ENCODE peak calls at places on chromosome 9, in six cellular contexts. One of them, this sample, is unnamed.

GRCh38 chr9:107587175-107587963 is 97.8 kb upstream of the KLF4 start:
- DNase-seq in A549: no peak
- DNase-seq in epithelial cell of esophagus: no peak
- DNase-seq in mucosa of descending colon: peak
- DNase-seq in left ventricle myocardium inferior: peak
- DNase-seq in uterus: peak
- DNase-seq in this sample: no peak

GRCh38 chr9:1729631-1730030 is 285.5 kb upstream of the SMARCA2 start:
- DNase-seq in uterus: no peak
- DNase-seq in left ventricle myocardium inferior: no peak
- DNase-seq in A549: no peak
- DNase-seq in epithelial cell of esophagus: no peak
- DNase-seq in mucosa of descending colon: no peak
- DNase-seq in this sample: no peak

GRCh38 chr9:99312736-99313135 is 90.7 kb downstream of the SEC61B start:
- DNase-seq in A549: no peak
- DNase-seq in left ventricle myocardium inferior: no peak
- DNase-seq in uterus: no peak
- DNase-seq in mucosa of descending colon: no peak
- DNase-seq in epithelial cell of esophagus: peak
- DNase-seq in this sample: no peak

GRCh38 chr9:129250786-129251185 is 72.7 kb upstream of the IER5L start:
- DNase-seq in A549: no peak
- DNase-seq in mucosa of descending colon: no peak
- DNase-seq in epithelial cell of esophagus: peak
- DNase-seq in left ventricle myocardium inferior: no peak
- DNase-seq in uterus: no peak
- DNase-seq in this sample: no peak

GRCh38 chr9:131649646-131650045 is 90.2 kb downstream of the RAPGEF1 start:
- DNase-seq in mucosa of descending colon: no peak
- DNase-seq in A549: no peak
- DNase-seq in left ventricle myocardium inferior: no peak
- DNase-seq in epithelial cell of esophagus: no peak
- DNase-seq in uterus: no peak
- DNase-seq in this sample: no peak

GRCh38 chr9:96719538-96720315 is 58.2 kb downstream of the ZNF510 start:
- DNase-seq in epithelial cell of esophagus: peak
- DNase-seq in A549: no peak
- DNase-seq in left ventricle myocardium inferior: no peak
- DNase-seq in uterus: no peak
- DNase-seq in mucosa of descending colon: peak
- DNase-seq in this sample: no peak

GRCh38 chr9:137515338-137515724 is 34.9 kb downstream of the PNPLA7 start:
- DNase-seq in epithelial cell of esophagus: no peak
- DNase-seq in uterus: no peak
- DNase-seq in left ventricle myocardium inferior: no peak
- DNase-seq in A549: no peak
- DNase-seq in mucosa of descending colon: no peak
- DNase-seq in this sample: no peak

GRCh38 chr9:110623462-110624025 is 44.0 kb upstream of the SVEP1 start:
- DNase-seq in uterus: peak
- DNase-seq in left ventricle myocardium inferior: no peak
- DNase-seq in mucosa of descending colon: no peak
- DNase-seq in A549: peak
- DNase-seq in epithelial cell of esophagus: peak
- DNase-seq in this sample: no peak

GRCh38 chr9:122444366-122444765 is 33.4 kb downstream of the OR1J1 start:
- DNase-seq in left ventricle myocardium inferior: no peak
- DNase-seq in epithelial cell of esophagus: no peak
- DNase-seq in A549: no peak
- DNase-seq in mucosa of descending colon: no peak
- DNase-seq in uterus: no peak
- DNase-seq in this sample: no peak

GRCh38 chr9:137725598-137725997 is 106.8 kb downstream of the EHMT1 start:
- DNase-seq in mucosa of descending colon: no peak
- DNase-seq in A549: no peak
- DNase-seq in epithelial cell of esophagus: no peak
- DNase-seq in left ventricle myocardium inferior: no peak
- DNase-seq in uterus: no peak
- DNase-seq in this sample: no peak

GRCh38 chr9:129483467-129484324 is 137.2 kb downstream of the C9orf50 start:
- DNase-seq in A549: peak
- DNase-seq in left ventricle myocardium inferior: peak
- DNase-seq in uterus: peak
- DNase-seq in mucosa of descending colon: peak
- DNase-seq in epithelial cell of esophagus: peak
- DNase-seq in this sample: no peak

GRCh38 chr9:36151306-36152210 is 15.0 kb downstream of the GLIPR2 start:
- DNase-seq in epithelial cell of esophagus: peak
- DNase-seq in left ventricle myocardium inferior: peak
- DNase-seq in uterus: no peak
- DNase-seq in mucosa of descending colon: peak
- DNase-seq in A549: no peak
- DNase-seq in this sample: no peak
- H3K4me3 ChIP-seq in epithelial cell of esophagus: no peak
- H3K4me3 ChIP-seq in left ventricle myocardium inferior: no peak
- H3K4me3 ChIP-seq in uterus: no peak
- H3K4me3 ChIP-seq in mucosa of descending colon: no peak
- H3K4me3 ChIP-seq in A549: no peak
- H3K4me3 ChIP-seq in this sample: no peak

DNA sequence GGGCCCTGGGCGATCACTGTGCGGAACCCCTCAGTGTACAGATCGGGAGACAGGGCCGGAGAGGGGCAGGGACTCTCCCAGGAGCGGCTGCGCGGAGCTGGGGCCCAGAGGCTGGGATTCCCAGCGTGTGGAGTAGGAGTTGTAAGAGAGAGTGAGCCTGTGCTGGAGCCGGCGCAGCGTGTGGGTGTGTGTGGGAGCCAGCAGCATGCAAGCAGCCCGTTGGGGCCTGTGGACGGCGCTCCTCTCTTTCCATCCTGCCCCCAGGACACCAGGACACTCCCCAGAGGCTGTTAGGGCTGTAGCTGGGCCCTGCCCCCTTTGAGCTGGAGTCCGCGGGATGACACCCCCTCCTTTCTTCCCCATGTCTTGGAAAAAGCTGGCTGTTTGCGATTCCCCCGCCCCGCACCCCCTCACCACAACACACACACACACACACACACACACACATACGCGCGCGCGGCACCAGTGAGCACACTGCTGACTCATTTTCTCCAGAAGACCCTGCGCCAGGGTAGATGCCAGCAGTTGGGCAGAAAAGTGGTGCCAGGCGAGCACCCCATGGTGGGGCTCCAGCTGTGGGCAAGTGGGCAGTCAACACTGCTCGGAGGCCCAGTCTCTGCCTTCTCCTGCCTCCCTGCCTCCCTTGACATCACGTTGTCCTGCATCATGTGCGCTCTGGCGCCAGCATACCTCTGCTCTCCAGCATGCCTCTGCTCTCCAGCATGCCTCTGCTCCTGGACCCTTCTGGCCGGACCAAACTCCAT is 1.5 kb downstream of the COL27A1 start:
- DNase-seq in uterus: peak
- DNase-seq in A549: peak
- DNase-seq in epithelial cell of esophagus: peak
- DNase-seq in mucosa of descending colon: peak
- DNase-seq in left ventricle myocardium inferior: peak
- DNase-seq in this sample: peak
- H3K4me3 ChIP-seq in uterus: peak
- H3K4me3 ChIP-seq in A549: peak
- H3K4me3 ChIP-seq in epithelial cell of esophagus: peak
- H3K4me3 ChIP-seq in mucosa of descending colon: no peak
- H3K4me3 ChIP-seq in left ventricle myocardium inferior: peak
- H3K4me3 ChIP-seq in this sample: peak

DNA sequence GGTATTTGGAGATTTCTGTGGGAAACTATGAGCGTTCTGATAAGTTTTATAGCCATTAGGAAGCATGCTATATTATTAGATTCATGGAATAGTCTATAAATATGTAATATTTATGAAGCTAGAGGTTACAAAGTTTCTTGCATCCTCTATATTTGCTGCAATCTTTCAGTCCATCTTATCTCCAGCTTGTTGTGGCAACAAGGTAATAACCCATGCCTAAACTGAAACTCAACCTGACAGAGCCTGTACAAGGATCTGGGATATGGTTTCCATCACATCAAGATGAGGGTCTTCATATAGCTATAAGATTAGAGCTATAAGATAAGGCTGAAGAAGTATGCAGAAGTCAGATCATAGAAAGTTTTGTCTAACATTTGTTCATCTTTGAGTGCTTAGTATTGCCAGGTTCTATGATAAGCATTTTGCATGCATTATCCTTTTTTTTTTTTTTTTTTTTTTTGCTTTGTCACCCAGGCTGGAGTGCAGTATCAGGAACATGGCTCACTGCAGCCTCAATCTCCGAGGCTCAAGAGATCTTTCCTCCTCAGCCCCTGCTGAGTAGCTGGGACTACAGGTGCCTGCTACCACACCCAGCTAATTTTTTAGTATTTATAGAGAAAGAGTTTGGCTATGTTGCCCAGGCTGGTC is 14.8 kb downstream of the BAAT start:
- DNase-seq in A549: no peak
- DNase-seq in uterus: no peak
- DNase-seq in mucosa of descending colon: no peak
- DNase-seq in epithelial cell of esophagus: no peak
- DNase-seq in left ventricle myocardium inferior: no peak
- DNase-seq in this sample: no peak
- H3K4me3 ChIP-seq in A549: no peak
- H3K4me3 ChIP-seq in uterus: no peak
- H3K4me3 ChIP-seq in mucosa of descending colon: no peak
- H3K4me3 ChIP-seq in epithelial cell of esophagus: no peak
- H3K4me3 ChIP-seq in left ventricle myocardium inferior: no peak
- H3K4me3 ChIP-seq in this sample: no peak

DNA sequence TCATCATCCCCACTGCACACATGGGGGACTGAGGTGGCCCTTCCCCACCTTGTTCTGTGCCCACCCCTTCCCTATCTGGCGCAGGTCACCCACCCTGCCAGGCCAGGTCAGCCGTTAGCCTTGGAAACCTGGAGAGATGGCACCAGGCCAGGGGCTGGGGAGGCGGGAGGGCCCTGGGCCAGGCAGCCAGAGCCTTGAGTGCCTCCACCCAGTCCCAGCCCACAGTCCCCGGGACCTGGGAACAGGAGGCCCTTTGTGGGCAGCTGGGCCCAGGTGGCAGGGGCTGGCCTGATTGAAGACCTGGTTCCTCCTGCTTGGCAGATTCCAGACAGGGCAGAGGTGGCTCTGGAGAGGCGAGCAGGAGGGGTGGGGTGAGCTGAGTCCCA is 70.6 kb downstream of the LRSAM1 start:
- DNase-seq in epithelial cell of esophagus: no peak
- DNase-seq in uterus: no peak
- DNase-seq in left ventricle myocardium inferior: peak
- DNase-seq in mucosa of descending colon: peak
- DNase-seq in A549: no peak
- DNase-seq in this sample: no peak
- H3K4me3 ChIP-seq in epithelial cell of esophagus: no peak
- H3K4me3 ChIP-seq in uterus: no peak
- H3K4me3 ChIP-seq in left ventricle myocardium inferior: no peak
- H3K4me3 ChIP-seq in mucosa of descending colon: no peak
- H3K4me3 ChIP-seq in A549: peak
- H3K4me3 ChIP-seq in this sample: no peak

This sample was measured in AG04449.